ENCODE peak calls at places on chromosomes 3 and 15, in six cellular contexts. W, O, X, D, C and I are unnamed samples.

GRCh38 chr15:36053746-36054145 is 507.8 kb upstream of the DPH6 start:
- DNase-seq in W (peak; percentile 37), O (no peak), X (no peak), D (no peak), C (no peak), I (no peak)

GRCh38 chr3:61780455-61781239 is 219.3 kb downstream of the PTPRG start:
- DNase-seq in W (no peak), O (no peak), X (no peak), D (no peak), C (no peak), I (no peak)

GRCh38 chr3:31919528-31919927 is 61.5 kb downstream of the OSBPL10 start:
- DNase-seq in W (no peak), O (peak; percentile 78), X (no peak), D (no peak), C (no peak), I (no peak)

GRCh38 chr3:11826628-11827265 is 19.9 kb downstream of the TAMM41 start:
- DNase-seq in W (peak; percentile 79), O (no peak), X (no peak), D (no peak), C (no peak), I (no peak)

GRCh38 chr3:46372492-46373359 is 2.0 kb downstream of the CCR5 start:
- DNase-seq in W (peak; percentile 29), O (no peak), X (no peak), D (no peak), C (no peak), I (peak; percentile 32)

GRCh38 chr15:64845183-64845611 is 3.5 kb downstream of the PLEKHO2 start:
- DNase-seq in W (no peak), O (no peak), X (no peak), D (no peak), C (no peak), I (no peak)

GRCh38 chr3:29186982-29187718 is 93.7 kb upstream of the RBMS3 start:
- DNase-seq in W (peak; percentile 92), O (no peak), X (peak; percentile 26), D (no peak), C (no peak), I (no peak)

GRCh38 chr3:46811615-46812236 is 51.5 kb downstream of the MYL3 start:
- DNase-seq in W (no peak), O (no peak), X (no peak), D (no peak), C (peak; percentile 76), I (no peak)

GRCh38 chr3:80192871-80193270 is 425.1 kb upstream of the ROBO1 start:
- DNase-seq in W (no peak), O (no peak), X (no peak), D (no peak), C (no peak), I (no peak)

GRCh38 chr15:35393403-35393802 is 152.6 kb downstream of the DPH6 start:
- DNase-seq in W (no peak), O (no peak), X (no peak), D (no peak), C (no peak), I (no peak)

GRCh38 chr3:129211772-129212171 is 28.1 kb upstream of the CNBP start:
- DNase-seq in W (peak; percentile 79), O (peak; percentile 34), X (peak; percentile 82), D (no peak), C (peak; percentile 58), I (peak; percentile 60)

GRCh38 chr3:189363856-189364255 is 192.1 kb downstream of the TPRG1 start:
- DNase-seq in W (no peak), O (no peak), X (no peak), D (no peak), C (no peak), I (no peak)

GRCh38 chr3:102156426-102156825 is 278.4 kb upstream of the ZPLD1 start:
- DNase-seq in W (peak; percentile 95), O (no peak), X (peak; percentile 33), D (no peak), C (no peak), I (no peak)

GRCh38 chr3:123414958-123415792 is 33.7 kb downstream of the ADCY5 start:
- DNase-seq in W (no peak), O (no peak), X (no peak), D (no peak), C (no peak), I (no peak)

GRCh38 chr15:91040851-91041250 is 18.5 kb upstream of the VPS33B start:
- DNase-seq in W (no peak), O (no peak), X (no peak), D (no peak), C (no peak), I (no peak)

GRCh38 chr3:104750581-104750980 is 616.1 kb upstream of the ALCAM start:
- DNase-seq in W (no peak), O (no peak), X (no peak), D (no peak), C (no peak), I (no peak)

GRCh38 chr15:32743411-32744145 is 25.8 kb downstream of the GREM1 start:
- DNase-seq in W (no peak), O (no peak), X (no peak), D (no peak), C (no peak), I (no peak)

GRCh38 chr3:60708191-60708975 is 542.9 kb downstream of the FHIT start:
- DNase-seq in W (peak; percentile 75), O (no peak), X (no peak), D (no peak), C (no peak), I (peak; percentile 27)

GRCh38 chr3:188776447-188776846 is 395.3 kb upstream of the TPRG1 start:
- DNase-seq in W (peak; percentile 21), O (no peak), X (no peak), D (no peak), C (no peak), I (no peak)

GRCh38 chr15:71055461-71055860 is 59.8 kb upstream of the THSD4 start:
- DNase-seq in W (peak; percentile 80), O (no peak), X (no peak), D (no peak), C (no peak), I (no peak)

GRCh38 chr3:71208273-71209095 is 375.0 kb downstream of the FOXP1 start:
- DNase-seq in W (peak; percentile 33), O (peak; percentile 98), X (peak; percentile 33), D (no peak), C (peak; percentile 31), I (no peak)

GRCh38 chr15:85541744-85542143 is 161.3 kb downstream of the AKAP13 start:
- DNase-seq in W (peak; percentile 37), O (no peak), X (no peak), D (no peak), C (no peak), I (no peak)

GRCh38 chr15:38217788-38218609 is 34.6 kb upstream of the SPRED1 start:
- DNase-seq in W (no peak), O (no peak), X (no peak), D (no peak), C (no peak), I (no peak)

GRCh38 chr3:177498037-177498857 is 301.0 kb upstream of the TBL1XR1 start:
- DNase-seq in W (peak; percentile 52), O (no peak), X (peak; percentile 10), D (no peak), C (no peak), I (no peak)

DNA sequence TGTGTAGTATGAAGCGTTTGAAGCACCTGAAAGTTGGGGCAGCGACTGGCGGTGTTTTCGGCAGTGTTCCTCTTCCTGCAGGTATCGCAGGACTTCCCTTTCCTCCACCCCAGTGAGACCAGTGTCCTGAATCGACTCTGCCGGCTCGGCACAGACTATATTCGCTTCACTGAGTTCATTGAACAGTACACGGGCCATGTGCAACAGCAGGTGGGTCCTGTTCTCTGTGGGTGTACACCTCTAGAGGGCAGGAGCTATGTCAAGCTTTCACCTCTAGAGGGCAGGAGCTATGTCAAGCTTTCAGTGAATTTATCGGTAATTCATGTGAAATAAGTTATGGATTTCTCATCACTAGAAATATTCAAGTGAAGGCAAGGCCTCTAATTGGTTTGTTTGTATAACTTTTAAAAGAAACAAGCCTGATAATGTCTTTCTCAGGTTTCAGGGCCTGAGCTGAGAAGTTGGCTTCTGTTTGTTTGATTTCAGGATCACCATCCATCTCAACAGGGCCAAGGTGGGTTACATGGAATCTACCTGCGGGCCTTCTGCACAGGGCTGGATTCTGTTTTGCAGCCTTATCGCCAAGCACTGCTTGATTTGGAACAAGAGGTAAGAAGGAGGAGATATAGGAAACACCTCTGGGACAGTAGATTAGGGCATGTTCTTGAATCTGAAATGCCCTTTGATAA is 5.3 kb downstream of the TUBGCP4 start:
- DNase-seq in W (peak; percentile 39), O (peak; percentile 45), X (peak; percentile 25), D (peak; percentile 16), C (peak; percentile 40), I (peak; percentile 24)
- TF ChIP-seq BHLHE40 in W (no peak), O (no peak), X (no peak), D (no peak), C (no peak), I (no peak)

GRCh38 chr3:67361770-67362169 is 292.6 kb downstream of the SUCLG2 start:
- DNase-seq in W (no peak), O (no peak), X (no peak), D (no peak), C (no peak), I (no peak)
- TF ChIP-seq BHLHE40 in W (no peak), O (no peak), X (no peak), D (no peak), C (no peak), I (no peak)

GRCh38 chr3:25453521-25454410 is 25.7 kb downstream of the RARB start:
- DNase-seq in W (peak; percentile 51), O (no peak), X (no peak), D (no peak), C (no peak), I (no peak)
- TF ChIP-seq BHLHE40 in W (no peak), O (no peak), X (no peak), D (no peak), C (no peak), I (no peak)

DNA sequence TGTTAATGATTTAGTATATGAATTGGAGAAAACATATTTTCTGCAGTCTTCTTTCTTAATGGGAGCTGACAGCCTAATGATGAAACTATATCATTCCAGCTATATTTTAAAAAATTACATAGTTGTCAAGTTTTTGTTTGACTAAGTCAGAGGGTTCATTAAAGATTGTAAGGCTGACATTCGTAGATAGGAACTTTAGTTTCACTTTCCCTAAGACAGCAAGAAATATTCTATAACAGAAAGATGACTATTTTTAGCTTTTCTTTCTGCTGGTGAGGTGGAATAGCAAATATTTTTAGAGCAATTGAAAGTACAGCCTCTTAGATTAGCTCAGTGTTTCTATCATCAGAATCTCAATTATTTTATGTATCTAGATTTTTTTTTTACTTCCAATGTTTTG is 60.2 kb downstream of the PIAS1 start:
- DNase-seq in W (peak; percentile 54), O (no peak), X (no peak), D (no peak), C (no peak), I (no peak)
- TF ChIP-seq BHLHE40 in W (no peak), O (no peak), X (no peak), D (no peak), C (no peak), I (no peak)